ENCODE peak calls at places on chromosomes 5 and 9, in six cellular contexts. X is NCI-H1092; H is A172; L is H9; N is stimulated activated CD4-positive, alpha-beta T cell treated with anti-CD3 and anti-CD28 coated beads, Interleukin-12 subunit alpha, Interleukin-12 subunit beta, amount 100 ng/mL, for 48 hours; S is OCI-M1. M is an unnamed sample.

GRCh38 chr9:91395106-91395552 is 28.5 kb downstream of the NFIL3 start:
- DNase-seq in S (peak), L (no peak), H (no peak), X (no peak), N (no peak), M (peak)

GRCh38 chr9:97840521-97840920 is 12.5 kb upstream of the FOXE1 start:
- DNase-seq in L (no peak), S (no peak), N (no peak), H (peak), X (no peak), M (no peak)

GRCh38 chr9:125883548-125883947 is 136.4 kb downstream of the PBX3 start:
- DNase-seq in L (no peak), H (no peak), X (no peak), S (no peak), N (no peak), M (no peak)

GRCh38 chr5:96709152-96709821 is 47.1 kb downstream of the CAST start:
- DNase-seq in X (no peak), H (peak), S (no peak), L (no peak), N (no peak), M (no peak)

GRCh38 chr5:100644206-100644605 is 109.0 kb downstream of the FAM174A start:
- DNase-seq in N (no peak), L (no peak), X (no peak), H (no peak), S (no peak), M (no peak)

GRCh38 chr9:7237473-7238243 is 479.9 kb downstream of the KDM4C start:
- DNase-seq in N (no peak), S (no peak), L (no peak), H (no peak), X (no peak), M (no peak)

GRCh38 chr5:107294151-107294550 is 376.6 kb downstream of the EFNA5 start:
- DNase-seq in S (peak), H (no peak), X (no peak), L (no peak), N (no peak), M (no peak)

GRCh38 chr9:101569736-101570501 is 24.9 kb downstream of the PPP3R2 start:
- DNase-seq in X (no peak), H (no peak), N (no peak), S (peak), L (no peak), M (no peak)

GRCh38 chr5:158979749-158980521 is 119.8 kb downstream of the EBF1 start:
- DNase-seq in H (peak), N (no peak), L (no peak), X (peak), S (no peak), M (no peak)

GRCh38 chr9:85322592-85322991 is 419.2 kb downstream of the AGTPBP1 start:
- DNase-seq in N (no peak), L (no peak), X (no peak), H (no peak), S (no peak), M (no peak)

GRCh38 chr9:121772600-121773285 is 121.3 kb downstream of the DAB2IP start:
- DNase-seq in L (no peak), S (no peak), H (no peak), X (no peak), N (no peak), M (no peak)

GRCh38 chr9:124555043-124555442 is 47.8 kb upstream of the NR5A1 start:
- DNase-seq in X (no peak), S (no peak), N (no peak), L (no peak), H (no peak), M (no peak)

GRCh38 chr5:53712327-53712726 is 151.9 kb downstream of the NDUFS4 start:
- DNase-seq in N (no peak), S (no peak), L (no peak), X (no peak), H (peak), M (no peak)

M was measured in epithelial cell of prostate.